ENCODE peak calls at places on chromosomes 6 and 20, in six cellular contexts. G is vagina, R is body of pancreas, K is cardiac muscle cell, M is left lung, D is uterus. J is an unnamed sample.

GRCh38 chr20:9412309-9412708 is 102.1 kb upstream of the LAMP5 start:
- DNase-seq in G (no peak), R (no peak), K (no peak), M (no peak), D (no peak), J (no peak)

GRCh38 chr20:419556-420168 is 11.6 kb downstream of the RBCK1 start:
- DNase-seq in G (no peak), R (no peak), K (no peak), M (no peak), D (no peak), J (no peak)

GRCh38 chr6:167719920-167720319 is 106.8 kb upstream of the AFDN start:
- DNase-seq in G (no peak), R (no peak), K (no peak), M (no peak), D (no peak), J (no peak)

GRCh38 chr6:70413829-70414494 is 654 bp downstream of the FAM135A start:
- DNase-seq in G (no peak), R (no peak), K (peak; percentile 23), M (peak; percentile 37), D (peak; percentile 27), J (no peak)

GRCh38 chr6:114514153-114514552 is 171.3 kb upstream of the HS3ST5 start:
- DNase-seq in G (no peak), R (no peak), K (no peak), M (no peak), D (no peak), J (no peak)

GRCh38 chr6:152457949-152458624 is 179.1 kb downstream of the SYNE1 start:
- DNase-seq in G (no peak), R (no peak), K (no peak), M (no peak), D (no peak), J (no peak)

GRCh38 chr20:62786100-62786499 is 10.2 kb upstream of the MRGBP start:
- DNase-seq in G (no peak), R (no peak), K (no peak), M (no peak), D (no peak), J (no peak)

GRCh38 chr6:109816452-109817374 is 125.6 kb downstream of the FIG4 start:
- DNase-seq in G (no peak), R (no peak), K (peak; percentile 13), M (no peak), D (no peak), J (no peak)

GRCh38 chr6:32840604-32841246 is 2.2 kb upstream of the TAP2 start:
- DNase-seq in G (no peak), R (no peak), K (no peak), M (no peak), D (no peak), J (no peak)

GRCh38 chr6:151160869-151161268 is 78.9 kb upstream of the AKAP12 start:
- DNase-seq in G (no peak), R (peak; percentile 31), K (peak; percentile 32), M (peak; percentile 57), D (no peak), J (peak; percentile 86)

GRCh38 chr6:161618816-161619454 is 345.1 kb upstream of the AGPAT4 start:
- DNase-seq in G (no peak), R (peak; percentile 48), K (peak; percentile 59), M (no peak), D (no peak), J (peak; percentile 51)

GRCh38 chr6:88910922-88911778 is 52.3 kb downstream of the RNGTT start:
- DNase-seq in G (no peak), R (no peak), K (no peak), M (no peak), D (no peak), J (no peak)

GRCh38 chr6:146289816-146290588 is 253.6 kb upstream of the RAB32 start:
- DNase-seq in G (no peak), R (no peak), K (no peak), M (no peak), D (no peak), J (no peak)

DNA sequence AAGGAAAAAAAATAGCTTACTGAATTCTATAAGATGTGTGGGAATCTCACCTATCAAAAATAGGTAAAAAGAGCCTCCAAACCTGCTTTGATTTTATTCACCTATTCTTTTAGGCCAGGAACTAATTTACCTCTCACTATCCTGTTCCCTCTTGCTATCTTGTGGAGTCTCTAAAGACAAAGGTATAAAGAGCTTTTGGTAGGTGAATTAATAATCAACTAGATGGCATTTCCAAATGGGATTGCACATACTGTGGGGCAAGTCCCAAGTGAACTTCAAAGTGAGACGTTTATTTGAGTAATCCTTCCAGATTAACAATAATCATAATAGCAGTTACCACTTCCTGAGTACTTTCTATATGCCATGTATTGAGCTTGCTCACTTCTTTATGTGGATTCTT is 2.8 kb downstream of the FAM8A1 start:
- DNase-seq in G (no peak), R (no peak), K (no peak), M (no peak), D (no peak), J (no peak)
- H3K4me3 ChIP-seq in G (no peak overlapping the region), R (no peak overlapping the region), K (no peak overlapping the region), M (peak overlapping the region; percentile 84), D (no peak overlapping the region), J (no peak overlapping the region)

DNA sequence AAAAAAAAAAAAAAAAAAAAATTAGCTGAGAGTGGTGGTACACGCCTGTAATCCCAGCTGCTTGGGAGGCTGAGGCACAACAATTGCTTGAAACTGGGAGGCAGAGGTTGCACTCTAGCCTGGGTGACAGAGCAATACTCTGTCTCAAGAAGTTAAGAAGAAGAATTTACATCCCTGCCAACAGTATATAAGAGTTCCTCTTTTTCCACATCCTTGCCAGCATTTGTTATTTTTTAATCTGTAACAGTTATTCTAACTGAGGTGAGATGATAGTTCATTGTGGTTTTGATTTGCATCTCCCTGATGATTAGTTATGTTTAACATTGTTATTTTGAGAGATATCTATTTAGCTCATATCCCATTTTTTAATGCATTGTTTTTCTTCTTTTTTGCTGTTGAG is 20.3 kb upstream of the DYNLRB1 start:
- DNase-seq in G (no peak), R (no peak), K (no peak), M (no peak), D (no peak), J (no peak)
- H3K4me1 ChIP-seq in G (no peaks in the 10 kb centered on the region), R (no peaks in the 10 kb centered on the region), K (no peaks in the 10 kb centered on the region), M (no peaks in the 10 kb centered on the region), D (no peaks in the 10 kb centered on the region), J (no peaks in the 10 kb centered on the region)

GRCh38 chr6:18101873-18102272 is 20.6 kb downstream of the NHLRC1 start:
- DNase-seq in G (no peak), R (no peak), K (no peak), M (no peak), D (no peak), J (no peak)

GRCh38 chr6:18102783-18103509 is 19.5 kb downstream of the NHLRC1 start:
- DNase-seq in G (no peak), R (no peak), K (no peak), M (no peak), D (no peak), J (no peak)

GRCh38 chr6:18101271-18101670 is 21.2 kb downstream of the NHLRC1 start:
- DNase-seq in G (no peak), R (no peak), K (no peak), M (no peak), D (no peak), J (no peak)

GRCh38 chr6:18099501-18099900 is 23.0 kb downstream of the NHLRC1 start:
- DNase-seq in G (no peak), R (no peak), K (no peak), M (no peak), D (no peak), J (no peak)

GRCh38 chr6:18100296-18100695 is 22.2 kb downstream of the NHLRC1 start:
- DNase-seq in G (no peak), R (no peak), K (no peak), M (no peak), D (no peak), J (no peak)
- H3K4me3 ChIP-seq in G (no peak overlapping the region), R (no peak overlapping the region), K (no peak overlapping the region), M (no peak overlapping the region), D (no peak overlapping the region), J (no peak overlapping the region)

DNA sequence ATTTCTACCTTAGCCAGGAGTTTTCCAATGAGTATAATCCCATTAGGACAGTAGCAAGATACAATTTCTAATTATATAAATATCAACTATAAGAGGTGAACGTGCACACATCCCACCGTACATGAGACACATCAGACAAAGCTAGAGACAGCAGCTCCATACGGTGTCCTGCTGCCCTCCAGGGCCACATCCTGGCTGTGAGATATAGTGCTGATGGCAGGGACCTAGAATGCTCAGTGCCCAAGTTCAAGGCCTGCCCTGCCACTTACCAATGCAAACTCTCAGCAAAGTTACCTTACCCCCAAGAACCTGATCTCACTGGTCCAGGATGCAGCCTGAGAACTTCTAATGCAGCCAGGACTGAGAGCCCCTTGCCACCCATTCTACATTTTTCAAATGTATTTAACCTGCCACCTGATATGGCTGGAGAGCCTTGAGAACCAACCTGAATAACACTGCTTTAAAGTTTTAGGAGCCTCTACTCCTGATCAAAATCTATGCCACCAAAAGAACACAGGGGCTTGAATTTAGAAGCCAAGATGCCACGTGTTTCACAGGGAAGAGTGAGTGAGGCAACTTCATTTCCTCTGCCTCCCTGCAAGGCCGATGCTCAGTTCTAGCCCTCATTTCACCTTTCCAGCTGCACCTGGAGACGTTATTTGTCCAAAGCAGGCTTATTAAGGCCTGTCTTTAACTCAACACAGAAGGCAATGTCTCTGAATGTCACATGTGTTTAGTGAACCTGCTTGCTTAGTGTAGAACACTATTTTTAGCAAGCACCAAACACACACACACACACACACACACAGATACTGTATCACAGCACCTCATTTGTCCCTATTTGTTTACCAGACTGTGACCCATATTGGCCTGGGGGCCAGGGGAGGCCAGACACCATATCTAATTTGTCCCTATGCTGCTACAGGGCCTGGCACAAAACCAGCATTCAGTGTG is 6.1 kb downstream of the NFATC2 start:
- DNase-seq in G (no peak), R (no peak), K (no peak), M (no peak), D (no peak), J (no peak)
- H3K4me1 ChIP-seq in G (peaks cover 35% of the 10 kb centered on the region), R (peaks cover 28% of the 10 kb centered on the region), K (peaks cover 69% of the 10 kb centered on the region), M (peaks cover 5% of the 10 kb centered on the region), D (no peaks in the 10 kb centered on the region), J (peaks cover 57% of the 10 kb centered on the region)

DNA sequence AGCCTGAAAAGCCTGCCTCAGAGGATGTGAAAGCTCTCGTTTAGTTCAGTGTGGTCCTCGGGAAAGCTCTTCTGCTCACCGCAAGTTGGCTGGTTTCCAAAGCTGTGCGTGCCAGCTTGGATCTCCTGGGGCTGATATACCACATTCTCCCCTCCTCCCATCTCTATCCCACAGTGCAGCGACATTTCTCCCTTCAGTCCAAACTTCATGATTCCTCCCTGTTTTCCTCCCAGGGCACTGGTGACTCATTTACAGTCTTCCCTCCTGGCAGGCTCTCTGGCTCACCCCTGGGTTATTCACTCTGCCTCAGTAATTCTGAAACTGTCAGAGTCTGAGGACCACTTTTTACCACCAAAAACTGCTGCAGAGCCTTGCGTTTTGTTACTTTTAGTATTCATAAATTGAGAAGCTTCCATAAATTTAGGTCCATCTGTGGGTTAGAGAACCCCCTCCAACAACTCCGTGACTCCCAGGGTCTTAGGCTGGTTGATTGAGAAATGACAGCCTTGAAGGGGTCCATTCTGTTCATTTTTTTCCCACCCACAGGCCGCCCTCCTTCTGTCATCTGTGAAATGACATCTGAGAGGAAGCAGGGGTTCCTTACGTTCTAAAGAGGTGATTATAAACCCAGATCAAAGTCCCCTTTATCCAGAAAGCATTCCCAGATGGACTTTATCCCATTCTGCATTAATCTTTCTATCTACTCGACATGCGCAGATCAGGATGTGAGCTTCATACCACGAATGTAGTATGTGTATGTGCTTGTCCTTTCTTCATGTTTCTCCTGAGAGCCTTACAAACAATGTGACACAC is 6.1 kb downstream of the TRIM10 start:
- DNase-seq in G (no peak), R (peak; percentile 20), K (no peak), M (no peak), D (no peak), J (no peak)
- H3K4me3 ChIP-seq in G (no peak overlapping the region), R (no peak overlapping the region), K (no peak overlapping the region), M (no peak overlapping the region), D (no peak overlapping the region), J (no peak overlapping the region)

J was measured in Caco-2.